ENCODE peak calls at places on chromosomes 4 and X, in seven cellular contexts. P is lower leg skin, T is pancreas, A is NB4, Q is PC-3, R is psoas muscle, H is kidney. W is an unnamed sample.

GRCh38 chrX:47321386-47321785 is 49.0 kb upstream of the ZNF157 start:
- DNase-seq in P (peak; percentile 84), T (peak; percentile 31), A (no peak), Q (no peak), R (peak; percentile 57), H (peak; percentile 76), W (no peak)

GRCh38 chr4:26464420-26465095 is 25.7 kb downstream of the CCKAR start:
- DNase-seq in P (peak; percentile 60), T (no peak), A (no peak), Q (no peak), R (no peak), H (no peak), W (no peak)

GRCh38 chr4:8690216-8690786 is 97.7 kb downstream of the CPZ start:
- DNase-seq in P (no peak), T (no peak), A (no peak), Q (no peak), R (no peak), H (no peak), W (no peak)

GRCh38 chr4:24810016-24810415 is 14.6 kb downstream of the SOD3 start:
- DNase-seq in P (no peak), T (no peak), A (no peak), Q (no peak), R (no peak), H (no peak), W (no peak)

GRCh38 chrX:28205126-28205525 is 223.9 kb upstream of the DCAF8L1 start:
- DNase-seq in P (no peak), T (no peak), A (no peak), Q (peak; percentile 28), R (no peak), H (no peak), W (no peak)

GRCh38 chrX:40176979-40177430 is 79.2 kb upstream of the BCOR start:
- DNase-seq in P (no peak), T (peak; percentile 43), A (no peak), Q (no peak), R (peak; percentile 48), H (peak; percentile 82), W (no peak)

GRCh38 chrX:72274526-72274925 is 2.5 kb downstream of the RPS4X start:
- DNase-seq in P (no peak), T (no peak), A (no peak), Q (no peak), R (no peak), H (no peak), W (no peak)

GRCh38 chr4:149291463-149291862 is 524.2 kb downstream of the IQCM start:
- DNase-seq in P (no peak), T (peak; percentile 13), A (no peak), Q (peak; percentile 59), R (peak; percentile 9), H (no peak), W (no peak)

GRCh38 chrX:9327747-9328145 is 137.1 kb upstream of the TBL1X start:
- DNase-seq in P (no peak), T (no peak), A (peak; percentile 55), Q (peak; percentile 89), R (no peak), H (no peak), W (no peak)

GRCh38 chr4:156230151-156230550 is 276.5 kb upstream of the CTSO start:
- DNase-seq in P (no peak), T (no peak), A (no peak), Q (no peak), R (no peak), H (no peak), W (no peak)

GRCh38 chrX:118545510-118545909 is 49.9 kb downstream of the DOCK11 start:
- DNase-seq in P (no peak), T (no peak), A (no peak), Q (no peak), R (no peak), H (no peak), W (no peak)

GRCh38 chr4:119300388-119301131 is 21.4 kb downstream of the FABP2 start:
- DNase-seq in P (peak; percentile 99), T (peak; percentile 97), A (peak; percentile 95), Q (peak; percentile 93), R (peak; percentile 96), H (peak; percentile 98), W (peak; percentile 99)

GRCh38 chr4:33696066-33696465 is 2548.2 kb downstream of the ARAP2 start:
- DNase-seq in P (no peak), T (no peak), A (no peak), Q (peak; percentile 18), R (no peak), H (no peak), W (no peak)

GRCh38 chr4:181646864-181647263 is 596.3 kb upstream of the TENM3 start:
- DNase-seq in P (no peak), T (no peak), A (no peak), Q (no peak), R (no peak), H (no peak), W (no peak)

GRCh38 chrX:15749642-15750610 is 11.9 kb downstream of the CA5B start:
- DNase-seq in P (no peak), T (no peak), A (no peak), Q (no peak), R (no peak), H (no peak), W (no peak)

GRCh38 chr4:131426023-131426758 is 1722.9 kb upstream of the PCDH10 start:
- DNase-seq in P (no peak), T (no peak), A (peak; percentile 43), Q (no peak), R (no peak), H (no peak), W (no peak)

GRCh38 chrX:129626026-129626425 is 28.7 kb downstream of the APLN start:
- DNase-seq in P (no peak), T (no peak), A (no peak), Q (peak; percentile 29), R (no peak), H (no peak), W (no peak)

GRCh38 chrX:70001269-70001668 is 48.5 kb downstream of the AWAT2 start:
- DNase-seq in P (no peak), T (no peak), A (no peak), Q (no peak), R (no peak), H (no peak), W (no peak)

GRCh38 chr4:992297-993110 is 700 bp downstream of the SLC26A1 start:
- DNase-seq in P (no peak), T (peak; percentile 87), A (no peak), Q (peak; percentile 31), R (no peak), H (peak; percentile 94), W (peak; percentile 83)

GRCh38 chrX:134368140-134368539 is 91.8 kb upstream of the HPRT1 start:
- DNase-seq in P (no peak), T (no peak), A (peak; percentile 31), Q (no peak), R (no peak), H (no peak), W (no peak)

GRCh38 chrX:111100191-111100590 is 4.2 kb downstream of the PAK3 start:
- DNase-seq in P (peak; percentile 88), T (peak; percentile 42), A (peak; percentile 48), Q (peak; percentile 59), R (no peak), H (no peak), W (no peak)

GRCh38 chrX:135520022-135520552 is 373 bp upstream of the INTS6L start:
- DNase-seq in P (no peak), T (no peak), A (no peak), Q (no peak), R (no peak), H (no peak), W (no peak)

GRCh38 chr4:37422102-37422501 is 177.6 kb downstream of the NWD2 start:
- DNase-seq in P (no peak), T (no peak), A (no peak), Q (no peak), R (no peak), H (no peak), W (no peak)

GRCh38 chrX:76987381-76987780 is 459.8 kb upstream of the FGF16 start:
- DNase-seq in P (no peak), T (no peak), A (no peak), Q (peak; percentile 28), R (no peak), H (no peak), W (no peak)

GRCh38 chr4:86256086-86256485 is 103.8 kb downstream of the MAPK10 start:
- DNase-seq in P (no peak), T (no peak), A (no peak), Q (no peak), R (no peak), H (no peak), W (no peak)

GRCh38 chrX:129781134-129782014 is 1.6 kb downstream of the SASH3 start:
- DNase-seq in P (no peak), T (no peak), A (peak; percentile 94), Q (no peak), R (peak; percentile 25), H (peak; percentile 78), W (peak; percentile 75)

GRCh38 chr4:24380953-24381506 is 203.3 kb downstream of the DHX15 start:
- DNase-seq in P (no peak), T (no peak), A (no peak), Q (no peak), R (no peak), H (no peak), W (no peak)

GRCh38 chr4:153310793-153311192 is 33.7 kb upstream of the MND1 start:
- DNase-seq in P (no peak), T (no peak), A (no peak), Q (no peak), R (no peak), H (no peak), W (no peak)
- TF ChIP-seq CTCF in P (no peak), T (no peak), A (no peak), Q (no peak), R (no peak), H (no peak), W (no peak)

DNA sequence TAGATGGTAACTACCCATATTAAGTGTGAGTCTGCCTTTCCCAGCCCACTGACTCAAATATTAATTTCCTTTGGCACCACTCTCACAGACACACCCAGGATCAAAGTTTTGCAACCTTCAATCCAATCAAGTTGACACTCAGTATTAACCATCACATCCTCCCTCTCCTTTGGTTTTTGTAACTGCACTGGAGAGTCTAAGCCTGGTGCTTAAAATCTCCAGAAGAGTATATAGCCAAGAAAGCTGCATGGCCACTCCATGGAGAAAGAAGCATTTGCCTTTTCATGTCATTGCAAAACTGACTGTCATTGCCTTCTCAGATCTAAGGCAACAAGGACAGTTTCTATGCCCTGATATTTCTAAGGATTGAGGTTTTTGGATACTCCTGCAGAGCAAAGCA is 560.5 kb downstream of the GRXCR1 start:
- DNase-seq in P (no peak), T (no peak), A (no peak), Q (no peak), R (no peak), H (no peak), W (no peak)
- H3K4me3 ChIP-seq in P (no peak overlapping the region), T (no peak overlapping the region), A (no peak overlapping the region), Q (no peak overlapping the region), R (no peak overlapping the region), H (no peak overlapping the region), W (no peak overlapping the region)

DNA sequence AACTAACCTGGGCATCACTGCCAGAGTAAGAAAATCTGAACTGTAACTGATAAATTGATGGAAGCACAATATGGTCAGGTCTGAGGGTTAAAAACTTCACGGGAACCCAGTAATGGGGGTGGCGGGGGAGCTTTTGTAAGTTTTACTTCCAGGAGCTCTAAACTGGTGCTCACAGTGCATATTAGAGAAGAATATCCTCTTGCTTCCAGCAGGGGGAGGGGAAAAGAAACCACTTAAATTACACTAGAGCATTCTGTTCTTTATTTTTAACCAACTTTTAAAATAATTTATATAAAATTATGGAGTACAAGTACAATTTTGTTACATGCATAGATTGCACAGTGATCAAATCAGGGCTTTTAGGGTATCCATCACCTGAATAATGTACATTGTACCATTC is 33.7 kb downstream of the WDR17 start:
- DNase-seq in P (no peak), T (no peak), A (no peak), Q (no peak), R (no peak), H (no peak), W (no peak)
- TF ChIP-seq CTCF in P (no peak), T (no peak), A (no peak), Q (peak; percentile 26), R (no peak), H (no peak), W (no peak)

GRCh38 chr4:169251291-169252235 is 19.2 kb downstream of the SH3RF1 start:
- DNase-seq in P (no peak), T (no peak), A (no peak), Q (peak; percentile 91), R (no peak), H (no peak), W (no peak)
- H3K4me3 ChIP-seq in P (no peak overlapping the region), T (no peak overlapping the region), A (no peak overlapping the region), Q (peak overlapping the region; percentile 38), R (no peak overlapping the region), H (no peak overlapping the region), W (no peak overlapping the region)